ENCODE peak calls at places on chromosomes 3 and 15, in nine cellular contexts. E is stomach, C is upper lobe of left lung, F is transverse colon, J is H1, K is breast epithelium, I is sigmoid colon, P is HCT116, R is spleen. O is an unnamed sample.

GRCh38 chr3:120420855-120421570 is 29.8 kb downstream of the FSTL1 start:
- DNase-seq in E (no peak), C (no peak), F (no peak), J (no peak), K (no peak), I (peak), P (no peak), R (no peak), O (no peak)

GRCh38 chr3:24562874-24563273 is 68.2 kb upstream of the THRB start:
- DNase-seq in E (no peak), C (no peak), F (no peak), J (no peak), K (no peak), I (no peak), P (no peak), R (no peak), O (no peak)

GRCh38 chr15:25054329-25054728 is 99.5 kb downstream of the SNRPN start:
- DNase-seq in E (peak), C (no peak), F (no peak), J (no peak), K (no peak), I (no peak), P (no peak), R (peak), O (no peak)

GRCh38 chr15:90701880-90702630 is 15.1 kb upstream of the BLM start:
- DNase-seq in E (no peak), C (no peak), F (peak), J (no peak), K (no peak), I (no peak), P (no peak), R (no peak), O (no peak)

GRCh38 chr3:48695113-48695753 is 9.5 kb upstream of the NCKIPSD start:
- DNase-seq in E (peak), C (no peak), F (peak), J (peak), K (no peak), I (peak), P (no peak), R (peak), O (no peak)

GRCh38 chr3:197559662-197560061 is 3.9 kb upstream of the BDH1 start:
- DNase-seq in E (no peak), C (no peak), F (peak), J (no peak), K (no peak), I (no peak), P (no peak), R (no peak), O (no peak)

GRCh38 chr3:45943207-45943846 is at the start of gene CXCR6:
- DNase-seq in E (no peak), C (no peak), F (peak), J (no peak), K (no peak), I (peak), P (no peak), R (no peak), O (no peak)

GRCh38 chr15:78909791-78910228 is 35.0 kb downstream of the CTSH start:
- DNase-seq in E (no peak), C (no peak), F (no peak), J (peak), K (no peak), I (no peak), P (peak), R (no peak), O (no peak)

GRCh38 chr3:147113293-147114045 is 292.9 kb downstream of the ZIC4 start:
- DNase-seq in E (no peak), C (no peak), F (no peak), J (no peak), K (no peak), I (no peak), P (no peak), R (no peak), O (no peak)

GRCh38 chr15:36778516-36778915 is 199.1 kb downstream of the CDIN1 start:
- DNase-seq in E (no peak), C (no peak), F (no peak), J (no peak), K (no peak), I (no peak), P (no peak), R (no peak), O (no peak)

GRCh38 chr15:58240191-58240932 is 102.2 kb downstream of the AQP9 start:
- DNase-seq in E (no peak), C (no peak), F (no peak), J (no peak), K (no peak), I (no peak), P (no peak), R (no peak), O (no peak)

GRCh38 chr15:45133561-45133920 is 3.7 kb downstream of the DUOX1 start:
- DNase-seq in E (no peak), C (no peak), F (no peak), J (no peak), K (no peak), I (no peak), P (no peak), R (no peak), O (no peak)
- TF ChIP-seq POLR2A in E (no peak), C (no peak), F (no peak), J (no peak), K (no peak), I (no peak), P (no peak), R (no peak), O (no peak)

GRCh38 chr3:123286308-123287023 is 84.7 kb downstream of the SEC22A start:
- DNase-seq in E (no peak), C (peak), F (peak), J (peak), K (no peak), I (peak), P (peak), R (no peak), O (peak)
- TF ChIP-seq POLR2AphosphoS5 in E (no peak), C (no peak), F (no peak), J (no peak), K (no peak), I (no peak), P (no peak), R (no peak), O (no peak)

DNA sequence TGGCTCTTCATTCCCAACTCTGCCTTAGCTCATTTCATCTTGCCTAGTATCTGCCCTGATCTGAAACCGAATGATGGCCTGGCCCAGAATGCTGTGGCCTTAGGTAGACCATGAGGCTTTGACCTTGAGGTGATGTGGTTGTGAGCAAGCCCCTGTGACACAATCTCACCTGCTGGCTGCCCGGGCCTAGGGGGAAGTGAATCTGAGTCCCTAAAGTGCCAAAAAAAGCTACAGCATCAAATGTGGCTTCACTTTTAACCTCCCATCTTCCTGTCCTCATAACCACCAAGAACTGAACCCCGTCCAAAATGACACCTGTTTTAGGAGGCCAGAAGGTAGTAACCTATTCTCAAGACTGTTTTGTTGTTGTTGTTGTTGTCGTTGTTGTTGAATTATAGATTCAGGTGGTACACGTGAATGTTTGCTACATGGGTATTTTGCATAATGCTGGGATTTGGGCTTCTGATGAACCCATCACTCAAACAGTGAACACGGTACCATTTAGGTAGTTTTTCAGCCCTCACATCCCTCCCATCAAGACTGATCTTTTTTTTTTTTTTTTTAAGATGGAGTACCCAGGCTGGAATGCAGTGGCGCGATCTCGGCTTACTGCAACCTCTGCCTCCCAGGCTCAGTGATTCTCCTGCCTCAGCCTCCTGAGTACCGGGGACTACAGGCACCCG is 54.6 kb downstream of the MCCC1 start:
- DNase-seq in E (no peak), C (no peak), F (peak), J (no peak), K (no peak), I (no peak), P (no peak), R (no peak), O (peak)
- TF ChIP-seq POLR2A in E (no peak), C (no peak), F (no peak), J (no peak), K (no peak), I (no peak), P (no peak), R (no peak), O (no peak)

GRCh38 chr3:6585360-6585759 is 275.6 kb upstream of the GRM7 start:
- DNase-seq in E (no peak), C (peak), F (no peak), J (no peak), K (no peak), I (no peak), P (no peak), R (no peak), O (no peak)

GRCh38 chr3:6578526-6578925 is 282.4 kb upstream of the GRM7 start:
- DNase-seq in E (no peak), C (no peak), F (no peak), J (no peak), K (no peak), I (no peak), P (no peak), R (no peak), O (no peak)

GRCh38 chr3:6577584-6577983 is 283.3 kb upstream of the GRM7 start:
- DNase-seq in E (no peak), C (no peak), F (no peak), J (no peak), K (no peak), I (no peak), P (no peak), R (no peak), O (no peak)

GRCh38 chr3:6580808-6581207 is 280.1 kb upstream of the GRM7 start:
- DNase-seq in E (no peak), C (no peak), F (no peak), J (no peak), K (no peak), I (no peak), P (no peak), R (no peak), O (no peak)
- TF ChIP-seq POLR2AphosphoS5 in E (no peak), C (no peak), F (no peak), J (no peak), K (no peak), I (no peak), P (no peak), R (no peak), O (no peak)

DNA sequence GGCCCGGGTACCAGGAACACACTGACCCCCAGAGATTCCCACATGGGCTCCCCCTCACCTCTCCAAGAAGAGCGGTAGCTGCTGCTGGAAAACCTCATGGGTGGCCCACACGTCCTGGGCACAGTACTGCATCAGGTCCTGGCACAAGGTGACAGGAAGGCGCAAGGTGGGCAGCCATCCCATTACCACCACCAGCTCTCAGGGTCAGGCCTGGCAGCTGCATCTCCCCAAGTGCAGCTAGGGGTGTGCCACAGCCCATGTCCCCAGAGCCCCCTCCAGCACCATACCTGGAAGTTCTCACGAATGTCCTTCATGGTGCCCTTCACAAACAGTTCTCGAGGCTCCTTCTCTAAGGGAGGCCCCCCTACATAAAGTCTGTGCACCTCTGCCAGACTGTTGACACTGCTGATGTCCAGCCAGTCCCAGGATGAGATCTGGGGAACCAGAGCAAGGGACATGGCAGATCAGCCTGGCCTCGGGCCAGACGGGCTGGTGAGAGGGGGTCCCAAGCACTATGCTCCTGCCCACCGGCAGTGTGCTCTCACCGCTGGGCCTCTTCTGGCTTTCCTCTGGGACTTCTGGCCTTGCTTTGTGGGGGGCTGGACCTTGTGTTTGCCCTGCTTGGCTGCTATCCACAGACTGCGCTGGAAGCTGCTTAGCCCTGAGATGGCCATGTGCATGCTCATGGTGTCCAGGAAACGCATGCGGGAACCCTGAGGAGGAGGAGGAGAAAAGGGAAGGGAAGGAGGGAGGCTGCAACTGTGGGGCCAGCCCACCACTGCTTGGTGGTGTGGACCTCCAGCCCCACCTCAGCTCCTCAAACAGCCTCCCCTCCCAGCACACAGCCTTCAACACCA is 6.0 kb downstream of the POLG start:
- DNase-seq in E (no peak), C (no peak), F (no peak), J (no peak), K (no peak), I (no peak), P (no peak), R (no peak), O (no peak)
- TF ChIP-seq POLR2A in E (no peak), C (no peak), F (no peak), J (no peak), K (no peak), I (no peak), P (no peak), R (no peak), O (no peak)

GRCh38 chr3:111803123-111803593 is 55.9 kb upstream of the PHLDB2 start:
- DNase-seq in E (peak), C (no peak), F (peak), J (no peak), K (peak), I (peak), P (peak), R (no peak), O (no peak)
- TF ChIP-seq POLR2AphosphoS5 in E (no peak), C (peak), F (peak), J (no peak), K (peak), I (peak), P (peak), R (no peak), O (no peak)

GRCh38 chr3:115146032-115146417 is 1.1 kb downstream of the ZBTB20 start:
- DNase-seq in E (peak), C (no peak), F (peak), J (no peak), K (no peak), I (peak), P (peak), R (no peak), O (no peak)
- TF ChIP-seq POLR2A in E (no peak), C (peak), F (peak), J (peak), K (peak), I (peak), P (no peak), R (no peak), O (no peak)